ENCODE peak calls at places on chromosomes 1 and 21, in five cellular contexts. N is RKO, Y is left ventricle myocardium superior, T is astrocyte of the hippocampus, S is adipocyte. H is an unnamed sample.

GRCh38 chr1:235972316-235973090 is 92.4 kb downstream of the NID1 start:
- DNase-seq in S (peak; percentile 71), Y (no peak), T (peak; percentile 62), N (no peak), H (no peak)

GRCh38 chr21:38350681-38351080 is 93.9 kb downstream of the KCNJ15 start:
- DNase-seq in Y (no peak), T (no peak), S (no peak), N (no peak), H (no peak)

GRCh38 chr1:222171005-222171404 is 376.9 kb downstream of the HHIPL2 start:
- DNase-seq in T (peak; percentile 45), N (peak; percentile 41), Y (no peak), S (peak; percentile 61), H (no peak)

GRCh38 chr1:62040450-62040849 is 154.2 kb upstream of the L1TD1 start:
- DNase-seq in T (no peak), N (no peak), Y (no peak), S (no peak), H (no peak)

GRCh38 chr1:61378498-61379180 is 296.3 kb downstream of the NFIA start:
- DNase-seq in N (no peak), T (no peak), Y (peak; percentile 33), S (no peak), H (no peak)

GRCh38 chr1:221724931-221725605 is 16.8 kb downstream of the DUSP10 start:
- DNase-seq in S (peak; percentile 78), T (peak; percentile 84), Y (peak; percentile 57), N (no peak), H (no peak)

GRCh38 chr1:110155878-110156522 is 5.7 kb downstream of the SLC6A17 start:
- DNase-seq in Y (peak; percentile 75), S (peak; percentile 74), N (peak; percentile 43), T (peak; percentile 83), H (no peak)

GRCh38 chr1:110846861-110847260 is 26.1 kb upstream of the CD53 start:
- DNase-seq in T (no peak), S (no peak), Y (no peak), N (no peak), H (no peak)

GRCh38 chr1:65066766-65067490 is 81.1 kb upstream of the AK4 start:
- DNase-seq in N (peak; percentile 81), S (peak; percentile 96), Y (peak; percentile 97), T (peak; percentile 67), H (peak; percentile 96)

GRCh38 chr1:65141394-65141793 is 6.6 kb upstream of the AK4 start:
- DNase-seq in N (no peak), S (peak; percentile 58), Y (no peak), T (no peak), H (no peak)

GRCh38 chr1:231818342-231818741 is 191.8 kb downstream of the DISC1 start:
- DNase-seq in Y (peak; percentile 48), T (no peak), N (no peak), S (no peak), H (no peak)

GRCh38 chr1:224544276-224544675 is 71.8 kb upstream of the CNIH3 start:
- DNase-seq in Y (no peak), S (no peak), T (no peak), N (no peak), H (no peak)

GRCh38 chr1:17764578-17764977 is 9.4 kb downstream of the ACTL8 start:
- DNase-seq in Y (no peak), S (no peak), T (no peak), N (no peak), H (no peak)

GRCh38 chr1:16605532-16605931 is 7.8 kb downstream of the NBPF1 start:
- DNase-seq in T (no peak), Y (no peak), S (peak; percentile 84), N (no peak), H (no peak)

GRCh38 chr1:40982721-40983120 is 3.2 kb downstream of the CTPS1 start:
- DNase-seq in T (no peak), S (no peak), Y (no peak), N (no peak), H (no peak)

GRCh38 chr1:161266096-161266679 is 7.6 kb downstream of the PCP4L1 start:
- DNase-seq in Y (no peak), N (no peak), T (peak; percentile 56), S (no peak), H (no peak)

GRCh38 chr1:240987928-240988327 is 369.1 kb downstream of the RGS7 start:
- DNase-seq in S (no peak), Y (no peak), T (no peak), N (no peak), H (no peak)

GRCh38 chr1:85570446-85571180 is 9.9 kb upstream of the CCN1 start:
- DNase-seq in Y (no peak), S (no peak), N (no peak), T (no peak), H (no peak)

GRCh38 chr1:84272401-84272800 is 29.1 kb upstream of the SAMD13 start:
- DNase-seq in Y (no peak), T (no peak), N (no peak), S (no peak), H (no peak)

GRCh38 chr1:152179566-152179965 is 20.5 kb upstream of the RPTN start:
- DNase-seq in S (no peak), Y (no peak), N (no peak), T (no peak), H (no peak)

GRCh38 chr1:180633092-180634045 is 1.5 kb downstream of the XPR1 start:
- DNase-seq in S (peak; percentile 71), Y (no peak), N (peak; percentile 63), T (no peak), H (no peak)

GRCh38 chr1:55060133-55060999 is 21.0 kb downstream of the PCSK9 start:
- DNase-seq in N (no peak), S (no peak), T (no peak), Y (no peak), H (no peak)

GRCh38 chr1:25011966-25012625 is 82.0 kb upstream of the RUNX3 start:
- DNase-seq in S (no peak), N (no peak), T (no peak), Y (no peak), H (no peak)

GRCh38 chr1:82901118-82901517 is 1097.8 kb downstream of the TTLL7 start:
- DNase-seq in T (no peak), Y (no peak), N (no peak), S (no peak), H (no peak)

GRCh38 chr1:220706480-220706879 is 16.3 kb downstream of the C1orf115 start:
- DNase-seq in T (no peak), Y (no peak), N (no peak), S (no peak), H (no peak)

GRCh38 chr1:15849775-15850449 is 2.4 kb downstream of the SPEN start:
- DNase-seq in T (peak; percentile 80), Y (no peak), N (peak; percentile 71), S (peak; percentile 73), H (peak; percentile 83)